ENCODE peak calls at places on chromosomes 12 and 14, in seven cellular contexts. T is K562, R is breast epithelium, L is astrocyte of the spinal cord, S is psoas muscle, D is adrenal gland, M is fibroblast of mammary gland. E is an unnamed sample.

GRCh38 chr14:95265106-95266094 is 54.3 kb downstream of the CLMN start:
- DNase-seq in L (peak; percentile 96), T (no peak), S (no peak), M (peak; percentile 99), D (peak; percentile 43), R (peak; percentile 87), E (peak; percentile 96)

GRCh38 chr12:55736780-55737580 is 5.9 kb upstream of the GDF11 start:
- DNase-seq in S (peak; percentile 60), T (peak; percentile 69), M (peak; percentile 77), L (peak; percentile 70), R (no peak), D (peak; percentile 80), E (no peak)

GRCh38 chr14:20857630-20858261 is 33.4 kb upstream of the RNASE3 start:
- DNase-seq in M (peak; percentile 45), T (peak; percentile 56), S (peak; percentile 53), R (peak; percentile 42), D (peak; percentile 86), L (peak; percentile 49), E (no peak)

GRCh38 chr12:118189761-118190181 is 53.8 kb downstream of the PEBP1 start:
- DNase-seq in T (no peak), S (no peak), D (peak; percentile 30), L (peak; percentile 66), R (no peak), M (peak; percentile 59), E (peak; percentile 15)

GRCh38 chr12:96077081-96077480 is 41.7 kb upstream of the LTA4H start:
- DNase-seq in T (no peak), M (no peak), R (no peak), L (no peak), S (no peak), D (no peak), E (no peak)

GRCh38 chr14:105473677-105474477 is 744 bp upstream of the CRIP2 start:
- DNase-seq in T (peak; percentile 79), M (peak; percentile 68), R (peak; percentile 88), S (peak; percentile 86), L (peak; percentile 95), D (peak; percentile 86), E (peak; percentile 41)

GRCh38 chr12:96073346-96074336 is 38.3 kb upstream of the LTA4H start:
- DNase-seq in D (no peak), S (no peak), M (no peak), T (no peak), L (no peak), R (no peak), E (no peak)

GRCh38 chr12:78470354-78471195 is 394.0 kb upstream of the SYT1 start:
- DNase-seq in M (peak; percentile 60), S (no peak), L (peak; percentile 66), R (no peak), D (peak; percentile 24), T (no peak), E (peak; percentile 13)

GRCh38 chr12:92756905-92757598 is 54.3 kb downstream of the PLEKHG7 start:
- DNase-seq in S (no peak), D (no peak), M (no peak), L (no peak), R (no peak), T (no peak), E (no peak)

GRCh38 chr12:77888611-77889010 is 57.9 kb downstream of the NAV3 start:
- DNase-seq in S (no peak), R (no peak), M (peak; percentile 95), D (no peak), L (peak; percentile 87), T (no peak), E (peak; percentile 74)

GRCh38 chr14:104749111-104749649 is 3.8 kb upstream of the SIVA1 start:
- DNase-seq in S (no peak), M (peak; percentile 28), L (peak; percentile 26), D (no peak), R (no peak), T (no peak), E (peak; percentile 21)

GRCh38 chr14:101715209-101716076 is 46.1 kb upstream of the PPP2R5C start:
- DNase-seq in D (no peak), L (no peak), R (peak; percentile 10), M (no peak), S (no peak), T (no peak), E (no peak)

GRCh38 chr12:21607701-21608100 is 3.1 kb upstream of the GYS2 start:
- DNase-seq in M (peak; percentile 45), R (no peak), S (no peak), T (no peak), L (peak; percentile 33), D (no peak), E (no peak)

GRCh38 chr12:59088673-59089072 is 168.4 kb upstream of the LRIG3 start:
- DNase-seq in M (peak; percentile 88), T (no peak), D (no peak), S (no peak), L (peak; percentile 33), R (no peak), E (peak; percentile 80)

GRCh38 chr14:99791476-99792283 is 1.5 kb upstream of the EML1 start:
- DNase-seq in R (no peak), T (no peak), D (no peak), L (no peak), S (no peak), M (no peak), E (no peak)

GRCh38 chr12:18224745-18225144 is 36.6 kb upstream of the PIK3C2G start:
- DNase-seq in D (no peak), M (peak; percentile 57), R (no peak), S (no peak), T (no peak), L (peak; percentile 60), E (peak; percentile 10)

GRCh38 chr14:37384870-37385596 is 187.3 kb downstream of the MIPOL1 start:
- DNase-seq in T (peak; percentile 3), S (no peak), D (no peak), M (no peak), R (no peak), L (no peak), E (no peak)

GRCh38 chr12:63068857-63069442 is 82.1 kb downstream of the AVPR1A start:
- DNase-seq in M (peak; percentile 72), L (peak; percentile 86), T (peak; percentile 13), R (no peak), S (no peak), D (no peak), E (peak; percentile 45)

GRCh38 chr12:124915249-124916236 is 1.1 kb upstream of the UBC start:
- DNase-seq in T (peak; percentile 63), D (no peak), L (no peak), S (peak; percentile 79), M (peak; percentile 35), R (peak; percentile 59), E (no peak)

GRCh38 chr14:24436355-24437019 is 6.1 kb downstream of the SDR39U1 start:
- DNase-seq in L (peak; percentile 79), T (peak; percentile 65), D (peak; percentile 71), S (no peak), R (no peak), M (peak; percentile 92), E (peak; percentile 49)

GRCh38 chr14:102213984-102214658 is 74.4 kb downstream of the WDR20 start:
- DNase-seq in R (no peak), L (no peak), M (peak; percentile 31), D (no peak), S (no peak), T (no peak), E (no peak)

GRCh38 chr12:122327494-122328385 is 61.4 kb upstream of the VPS33A start:
- DNase-seq in S (no peak), T (no peak), M (no peak), R (no peak), L (no peak), D (no peak), E (no peak)

GRCh38 chr12:111398530-111398929 is 7.2 kb upstream of the SH2B3 start:
- DNase-seq in R (no peak), M (no peak), T (peak; percentile 10), L (no peak), D (no peak), S (no peak), E (no peak)

GRCh38 chr12:111395557-111396187 is 10.1 kb upstream of the SH2B3 start:
- DNase-seq in T (no peak), D (no peak), M (no peak), R (no peak), S (no peak), L (no peak), E (no peak)

GRCh38 chr12:111393700-111394275 is 11.9 kb upstream of the SH2B3 start:
- DNase-seq in R (no peak), S (peak; percentile 44), L (no peak), T (peak; percentile 43), D (no peak), M (no peak), E (no peak)

GRCh38 chr12:111394480-111394879 is 11.2 kb upstream of the SH2B3 start:
- DNase-seq in L (no peak), M (no peak), S (no peak), D (no peak), T (no peak), R (no peak), E (no peak)

GRCh38 chr12:111396726-111397445 is 8.8 kb upstream of the SH2B3 start:
- DNase-seq in T (peak; percentile 88), M (peak; percentile 74), R (peak; percentile 64), S (peak; percentile 88), L (peak; percentile 79), D (peak; percentile 89), E (no peak)
- H3K4me3 ChIP-seq in T (peak overlapping the region; percentile 19), M (peak overlapping the region; percentile 42), R (peak overlapping the region; percentile 24), S (peak overlapping the region; percentile 58), L (peak overlapping the region; percentile 23), D (no peak overlapping the region), E (peak overlapping the region; percentile 27)

GRCh38 chr14:90384543-90384911 is 12.3 kb upstream of the CALM1 start:
- DNase-seq in T (no peak), L (no peak), D (no peak), R (no peak), M (peak; percentile 53), S (no peak), E (no peak)
- H3K4me3 ChIP-seq in T (no peak overlapping the region), L (no peak overlapping the region), D (no peak overlapping the region), R (no peak overlapping the region), M (no peak overlapping the region), S (peak overlapping the region; percentile 76), E (no peak overlapping the region)

DNA sequence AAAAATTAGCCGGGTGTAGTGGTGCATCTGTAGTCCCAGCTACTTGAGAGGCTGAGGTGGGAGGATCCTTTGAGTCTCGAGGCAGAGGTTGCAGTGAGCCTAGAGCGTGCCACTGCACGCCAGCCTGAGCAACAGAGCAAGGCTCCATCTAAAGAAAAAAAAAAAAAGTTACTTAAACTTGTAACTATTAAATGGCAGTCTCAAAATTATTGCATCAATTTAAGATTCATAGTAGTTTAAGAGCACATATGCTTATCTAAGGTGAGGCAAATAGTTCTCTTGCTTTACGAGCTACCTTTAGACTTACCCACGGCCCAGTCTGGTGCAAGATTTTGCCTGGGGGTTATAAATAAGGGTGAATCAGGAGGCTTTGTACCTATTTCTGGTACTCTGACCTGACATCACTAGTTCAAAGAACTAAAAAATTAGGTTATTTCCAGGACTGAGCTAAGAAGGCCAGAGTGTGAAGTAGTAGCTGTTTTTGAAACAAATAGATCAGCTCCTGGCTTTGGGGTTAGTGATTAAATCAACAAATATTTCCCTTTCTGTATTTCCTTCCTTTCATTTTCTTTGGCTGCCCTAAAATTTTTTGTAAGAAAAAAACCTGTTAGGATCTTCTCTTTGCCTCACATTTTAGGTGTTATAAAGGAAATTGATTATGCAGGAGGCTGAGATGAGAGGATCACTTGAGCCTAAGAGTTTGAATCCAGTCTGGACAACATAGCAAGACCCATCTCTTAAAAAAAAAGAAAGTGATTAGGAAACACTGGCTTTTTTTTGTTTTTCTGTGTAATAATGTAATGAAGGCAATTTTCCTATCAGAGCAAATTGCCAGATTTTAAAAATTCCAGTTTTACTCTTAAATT is 3.6 kb downstream of the MGAT2 start:
- DNase-seq in S (no peak), M (no peak), D (no peak), T (no peak), L (no peak), R (no peak), E (no peak)
- H3K4me3 ChIP-seq in S (no peak overlapping the region), M (no peak overlapping the region), D (no peak overlapping the region), T (peak overlapping the region; percentile 24), L (no peak overlapping the region), R (no peak overlapping the region), E (no peak overlapping the region)

GRCh38 chr14:93330609-93331000 is 2.2 kb downstream of the BTBD7 start:
- DNase-seq in D (no peak), L (no peak), R (no peak), T (no peak), M (no peak), S (no peak), E (no peak)
- H3K4me3 ChIP-seq in D (no peak overlapping the region), L (no peak overlapping the region), R (no peak overlapping the region), T (peak overlapping the region; percentile 86), M (no peak overlapping the region), S (peak overlapping the region; percentile 95), E (no peak overlapping the region)

E was measured in skeletal muscle cell.